ENCODE peak calls at places on chromosomes 3 and 15, in five cellular contexts. One of them, this sample, is unnamed.

GRCh38 chr15:74228723-74229081 is 7.4 kb upstream of the CCDC33 start:
- DNase-seq in activated naive CD4-positive, alpha-beta T cell treated with anti-CD3 and anti-CD28 coated beads, Interleukin-2, amount 50 U/mL, for 16 hours: no peak
- DNase-seq in ovary: no peak
- DNase-seq in SK-N-MC: peak
- DNase-seq in NB4: no peak
- DNase-seq in this sample: no peak

GRCh38 chr3:4977001-4977888 is 2.0 kb upstream of the BHLHE40 start:
- DNase-seq in activated naive CD4-positive, alpha-beta T cell treated with anti-CD3 and anti-CD28 coated beads, Interleukin-2, amount 50 U/mL, for 16 hours: peak
- DNase-seq in ovary: peak
- DNase-seq in SK-N-MC: no peak
- DNase-seq in NB4: peak
- DNase-seq in this sample: no peak

GRCh38 chr15:83248151-83248851 is 36.2 kb downstream of the BNC1 start:
- DNase-seq in activated naive CD4-positive, alpha-beta T cell treated with anti-CD3 and anti-CD28 coated beads, Interleukin-2, amount 50 U/mL, for 16 hours: no peak
- DNase-seq in ovary: no peak
- DNase-seq in SK-N-MC: peak
- DNase-seq in NB4: peak
- DNase-seq in this sample: peak

GRCh38 chr15:62928242-62928995 is 114.1 kb upstream of the TPM1 start:
- DNase-seq in activated naive CD4-positive, alpha-beta T cell treated with anti-CD3 and anti-CD28 coated beads, Interleukin-2, amount 50 U/mL, for 16 hours: no peak
- DNase-seq in ovary: no peak
- DNase-seq in SK-N-MC: no peak
- DNase-seq in NB4: no peak
- DNase-seq in this sample: peak

GRCh38 chr15:29090617-29091466 is 178.8 kb downstream of the NSMCE3 start:
- DNase-seq in activated naive CD4-positive, alpha-beta T cell treated with anti-CD3 and anti-CD28 coated beads, Interleukin-2, amount 50 U/mL, for 16 hours: peak
- DNase-seq in ovary: no peak
- DNase-seq in SK-N-MC: no peak
- DNase-seq in NB4: peak
- DNase-seq in this sample: no peak

GRCh38 chr15:76057332-76058000 is 2.3 kb upstream of the TMEM266 start:
- DNase-seq in activated naive CD4-positive, alpha-beta T cell treated with anti-CD3 and anti-CD28 coated beads, Interleukin-2, amount 50 U/mL, for 16 hours: peak
- DNase-seq in ovary: no peak
- DNase-seq in SK-N-MC: no peak
- DNase-seq in NB4: peak
- DNase-seq in this sample: no peak

GRCh38 chr3:194287977-194288706 is 63.0 kb downstream of the CPN2 start:
- DNase-seq in activated naive CD4-positive, alpha-beta T cell treated with anti-CD3 and anti-CD28 coated beads, Interleukin-2, amount 50 U/mL, for 16 hours: no peak
- DNase-seq in ovary: no peak
- DNase-seq in SK-N-MC: no peak
- DNase-seq in NB4: no peak
- DNase-seq in this sample: no peak

GRCh38 chr3:172153335-172153861 is 114.0 kb downstream of the FNDC3B start:
- DNase-seq in activated naive CD4-positive, alpha-beta T cell treated with anti-CD3 and anti-CD28 coated beads, Interleukin-2, amount 50 U/mL, for 16 hours: peak
- DNase-seq in ovary: peak
- DNase-seq in SK-N-MC: no peak
- DNase-seq in NB4: peak
- DNase-seq in this sample: peak

GRCh38 chr3:14300721-14301377 is 101.6 kb upstream of the SLC6A6 start:
- DNase-seq in activated naive CD4-positive, alpha-beta T cell treated with anti-CD3 and anti-CD28 coated beads, Interleukin-2, amount 50 U/mL, for 16 hours: no peak
- DNase-seq in ovary: no peak
- DNase-seq in SK-N-MC: no peak
- DNase-seq in NB4: no peak
- DNase-seq in this sample: no peak

GRCh38 chr15:58432421-58432820 is 630 bp downstream of the LIPC start:
- DNase-seq in activated naive CD4-positive, alpha-beta T cell treated with anti-CD3 and anti-CD28 coated beads, Interleukin-2, amount 50 U/mL, for 16 hours: no peak
- DNase-seq in ovary: no peak
- DNase-seq in SK-N-MC: no peak
- DNase-seq in NB4: no peak
- DNase-seq in this sample: no peak